ENCODE peak calls at places on chromosomes 11 and 22, in four cellular contexts. One of them, this sample, is unnamed.

GRCh38 chr11:111429066-111429506 is 50.0 kb upstream of the POU2AF1 start:
- DNase-seq in GM04504: peak; percentile 31
- DNase-seq in RPMI7951: peak; percentile 51
- DNase-seq in neuronal stem cell: peak; percentile 15
- DNase-seq in this sample: peak; percentile 79

GRCh38 chr22:36411589-36412258 is 24.0 kb upstream of the MYH9 start:
- DNase-seq in RPMI7951: no peak
- DNase-seq in neuronal stem cell: no peak
- DNase-seq in GM04504: no peak
- DNase-seq in this sample: no peak

GRCh38 chr11:19980957-19981669 is 179.2 kb downstream of the DBX1 start:
- DNase-seq in GM04504: peak; percentile 61
- DNase-seq in RPMI7951: no peak
- DNase-seq in neuronal stem cell: no peak
- DNase-seq in this sample: no peak

GRCh38 chr11:79052539-79052938 is 388.3 kb downstream of the TENM4 start:
- DNase-seq in neuronal stem cell: no peak
- DNase-seq in GM04504: no peak
- DNase-seq in RPMI7951: peak; percentile 49
- DNase-seq in this sample: no peak

GRCh38 chr11:2684581-2684980 is 15.2 kb downstream of the KCNQ1OT1 start:
- DNase-seq in RPMI7951: no peak
- DNase-seq in neuronal stem cell: no peak
- DNase-seq in GM04504: no peak
- DNase-seq in this sample: no peak

GRCh38 chr11:7603031-7603781 is 70.1 kb downstream of the CYB5R2 start:
- DNase-seq in RPMI7951: peak; percentile 15
- DNase-seq in neuronal stem cell: no peak
- DNase-seq in GM04504: peak; percentile 29
- DNase-seq in this sample: no peak

GRCh38 chr11:23540101-23540561 is 679.9 kb upstream of the CCDC179 start:
- DNase-seq in RPMI7951: peak; percentile 19
- DNase-seq in neuronal stem cell: peak; percentile 57
- DNase-seq in GM04504: peak; percentile 32
- DNase-seq in this sample: peak; percentile 22

GRCh38 chr22:23700706-23701105 is 9.9 kb downstream of the RGL4 start:
- DNase-seq in RPMI7951: no peak
- DNase-seq in GM04504: no peak
- DNase-seq in neuronal stem cell: no peak
- DNase-seq in this sample: no peak

GRCh38 chr11:118911880-118912741 is 13.6 kb downstream of the BCL9L start:
- DNase-seq in neuronal stem cell: no peak
- DNase-seq in RPMI7951: peak; percentile 93
- DNase-seq in GM04504: no peak
- DNase-seq in this sample: peak; percentile 73

GRCh38 chr11:65898656-65899355 is 1.4 kb downstream of the FOSL1 start:
- DNase-seq in RPMI7951: no peak
- DNase-seq in neuronal stem cell: no peak
- DNase-seq in GM04504: no peak
- DNase-seq in this sample: no peak

GRCh38 chr11:113862430-113862829 is 12.9 kb downstream of the USP28 start:
- DNase-seq in RPMI7951: no peak
- DNase-seq in GM04504: no peak
- DNase-seq in neuronal stem cell: no peak
- DNase-seq in this sample: peak; percentile 27

GRCh38 chr22:31095637-31096249 is 11.6 kb downstream of the SELENOM start:
- DNase-seq in neuronal stem cell: no peak
- DNase-seq in GM04504: no peak
- DNase-seq in RPMI7951: no peak
- DNase-seq in this sample: no peak

GRCh38 chr22:35842954-35843353 is 125.3 kb downstream of the APOL5 start:
- DNase-seq in GM04504: peak; percentile 24
- DNase-seq in RPMI7951: peak; percentile 67
- DNase-seq in neuronal stem cell: no peak
- DNase-seq in this sample: no peak

GRCh38 chr11:108973402-108974119 is 308.7 kb downstream of the DDX10 start:
- DNase-seq in GM04504: peak; percentile 77
- DNase-seq in neuronal stem cell: no peak
- DNase-seq in RPMI7951: peak; percentile 94
- DNase-seq in this sample: no peak

This sample was measured in activated CD8-positive, alpha-beta T cell treated with anti-CD3 and anti-CD28 coated beads, Interleukin-2, amount 10 ng/mL, durations not matched to agents 7 days and 5 days.